ENCODE peak calls at places on chromosomes 13 and 19, in five cellular contexts. P is endothelial cell of umbilical vein, T is neural progenitor cell, A is thoracic aorta, N is colonic mucosa. W is an unnamed sample. For H3K4me1, the result is how much of the 10 kb centered on the place peaks cover.

GRCh38 chr13:106355866-106356265 is 179.6 kb downstream of the EFNB2 start:
- DNase-seq in P (no peak), T (no peak), A (no peak), N (no peak), W (no peak)

GRCh38 chr19:17246681-17247425 is 1.1 kb upstream of the NR2F6 start:
- DNase-seq in P (no peak), T (no peak), A (no peak), N (peak), W (peak)

GRCh38 chr19:30303131-30303654 is 69.0 kb upstream of the ZNF536 start:
- DNase-seq in P (no peak), T (no peak), A (no peak), N (no peak), W (no peak)

GRCh38 chr13:47472516-47472915 is 528.6 kb downstream of the SUCLA2 start:
- DNase-seq in P (no peak), T (no peak), A (no peak), N (no peak), W (no peak)

GRCh38 chr19:11535792-11536595 is 2.7 kb upstream of the CNN1 start:
- DNase-seq in P (peak), T (peak), A (peak), N (peak), W (peak)

GRCh38 chr13:111482806-111483620 is 162.6 kb downstream of the TEX29 start:
- DNase-seq in P (no peak), T (no peak), A (no peak), N (no peak), W (peak)

GRCh38 chr13:25249001-25249543 is 38.2 kb downstream of the MTMR6 start:
- DNase-seq in P (no peak), T (peak), A (no peak), N (no peak), W (no peak)

GRCh38 chr13:51585696-51586095 is 1.4 kb downstream of the WDFY2 start:
- DNase-seq in P (no peak), T (no peak), A (no peak), N (no peak), W (no peak)

GRCh38 chr13:95956589-95957148 is 96.5 kb downstream of the UGGT2 start:
- DNase-seq in P (no peak), T (no peak), A (no peak), N (no peak), W (no peak)

GRCh38 chr13:96090240-96091101 is 564 bp downstream of the HS6ST3 start:
- DNase-seq in P (peak), T (peak), A (no peak), N (no peak), W (peak)

GRCh38 chr13:20652946-20653345 is 50.6 kb upstream of the IL17D start:
- DNase-seq in P (no peak), T (no peak), A (no peak), N (no peak), W (no peak)

GRCh38 chr13:76017861-76018556 is 381.9 kb downstream of the LMO7 start:
- DNase-seq in P (no peak), T (no peak), A (no peak), N (no peak), W (no peak)

GRCh38 chr13:50428183-50428877 is 413.1 kb downstream of the KCNRG start:
- DNase-seq in P (no peak), T (no peak), A (no peak), N (no peak), W (no peak)

GRCh38 chr13:74110053-74110452 is 24.2 kb downstream of the KLF12 start:
- DNase-seq in P (no peak), T (no peak), A (no peak), N (peak), W (no peak)

GRCh38 chr13:85693889-85694511 is 105.2 kb downstream of the SLITRK6 start:
- DNase-seq in P (no peak), T (no peak), A (no peak), N (no peak), W (no peak)

GRCh38 chr19:29671393-29672076 is 6.3 kb downstream of the PLEKHF1 start:
- DNase-seq in P (peak), T (no peak), A (peak), N (no peak), W (peak)

GRCh38 chr19:15195381-15195964 is 5.3 kb downstream of the NOTCH3 start:
- DNase-seq in P (no peak), T (peak), A (peak), N (peak), W (peak)

GRCh38 chr19:4064551-4065260 is 2.0 kb downstream of the ZBTB7A start:
- DNase-seq in P (peak), T (peak), A (no peak), N (peak), W (peak)

GRCh38 chr13:36528105-36528504 is 95.8 kb downstream of the CCNA1 start:
- DNase-seq in P (no peak), T (no peak), A (no peak), N (no peak), W (no peak)

GRCh38 chr13:45878966-45879365 is 27.4 kb upstream of the SIAH3 start:
- DNase-seq in P (no peak), T (no peak), A (no peak), N (no peak), W (no peak)

GRCh38 chr13:96428904-96429303 is 339.0 kb downstream of the HS6ST3 start:
- DNase-seq in P (no peak), T (no peak), A (no peak), N (no peak), W (no peak)

GRCh38 chr13:31755211-31755610 is 15.9 kb downstream of the RXFP2 start:
- DNase-seq in P (no peak), T (no peak), A (no peak), N (no peak), W (no peak)

GRCh38 chr13:19172647-19173030 is 9.0 kb downstream of the TUBA3C start:
- DNase-seq in P (no peak), T (no peak), A (no peak), N (no peak), W (no peak)

GRCh38 chr19:37136118-37136517 is 36.4 kb downstream of the ZNF585A start:
- DNase-seq in P (no peak), T (no peak), A (no peak), N (no peak), W (no peak)
- H3K4me1 ChIP-seq in P (under half), T (under half), A (under half), N (under half), W (under half)

GRCh38 chr19:48720613-48721296 is 1.2 kb upstream of the MAMSTR start:
- DNase-seq in P (no peak), T (peak), A (peak), N (peak), W (peak)
- H3K4me1 ChIP-seq in P (under half), T (under half), A (under half), N (under half), W (under half)

DNA sequence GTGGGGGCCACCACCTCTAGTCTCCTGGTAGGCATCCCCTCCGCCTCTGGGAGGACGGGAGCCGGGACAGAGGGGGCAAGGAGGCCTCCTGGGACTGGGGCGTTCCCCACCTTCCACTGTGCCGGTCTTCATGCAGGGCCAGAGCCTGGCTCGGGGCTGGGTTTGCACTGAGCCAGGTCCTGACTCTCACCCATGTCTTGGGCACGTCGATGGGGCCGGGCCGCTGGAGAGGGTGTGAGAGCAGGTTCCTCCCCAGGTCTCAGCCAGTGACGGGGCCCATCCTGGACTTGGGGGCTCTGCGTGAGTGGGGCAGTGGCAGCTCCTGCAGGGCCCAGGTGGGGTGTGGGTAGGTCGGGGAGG is 26.6 kb downstream of the ATP11A start:
- DNase-seq in P (no peak), T (no peak), A (no peak), N (no peak), W (no peak)
- H3K4me1 ChIP-seq in P (under half), T (under half), A (under half), N (under half), W (under half)

GRCh38 chr13:27423333-27423732 is 1.1 kb upstream of the GTF3A start:
- DNase-seq in P (no peak), T (no peak), A (no peak), N (no peak), W (no peak)
- H3K4me1 ChIP-seq in P (under half), T (under half), A (under half), N (under half), W (under half)

GRCh38 chr19:8456064-8456463 is 11.3 kb downstream of the HNRNPM start:
- DNase-seq in P (no peak), T (peak), A (no peak), N (no peak), W (no peak)

GRCh38 chr19:8453616-8454015 is 8.8 kb downstream of the HNRNPM start:
- DNase-seq in P (no peak), T (no peak), A (no peak), N (no peak), W (no peak)

GRCh38 chr19:8457209-8457608 is 12.4 kb downstream of the HNRNPM start:
- DNase-seq in P (no peak), T (no peak), A (no peak), N (no peak), W (no peak)

GRCh38 chr19:8454218-8454617 is 9.4 kb downstream of the HNRNPM start:
- DNase-seq in P (peak), T (no peak), A (no peak), N (no peak), W (no peak)

GRCh38 chr19:8455018-8455417 is 10.2 kb downstream of the HNRNPM start:
- DNase-seq in P (no peak), T (no peak), A (no peak), N (no peak), W (no peak)
- H3K4me1 ChIP-seq in P (under half), T (under half), A (half or more), N (under half), W (half or more)

GRCh38 chr19:38843175-38843758 is 6.5 kb downstream of the HNRNPL start:
- DNase-seq in P (no peak), T (no peak), A (no peak), N (no peak), W (no peak)
- H3K4me1 ChIP-seq in P (under half), T (under half), A (under half), N (under half), W (half or more)

GRCh38 chr13:113053376-113053775 is 52.2 kb upstream of the F7 start:
- DNase-seq in P (no peak), T (no peak), A (no peak), N (no peak), W (no peak)
- H3K4me1 ChIP-seq in P (under half), T (under half), A (under half), N (under half), W (under half)

W was measured in stomach.